ENCODE peak calls at places on chromosomes 4 and X, in seven cellular contexts. O is left ventricle myocardium inferior; T is uterus; H is psoas muscle; Z is GM23338; W is endothelial cell of umbilical vein; U is naive thymus-derived CD4-positive, alpha-beta T cell. F is an unnamed sample.

GRCh38 chr4:174503079-174503724 is 19.1 kb downstream of the HPGD start:
- DNase-seq in O (no peak), T (no peak), H (no peak), Z (no peak), W (no peak), U (no peak), F (peak; percentile 74)

GRCh38 chr4:1187182-1187581 is 14.8 kb upstream of the SPON2 start:
- DNase-seq in O (no peak), T (peak; percentile 59), H (no peak), Z (no peak), W (no peak), U (no peak), F (no peak)

GRCh38 chrX:129790146-129790545 is 10.4 kb downstream of the SASH3 start:
- DNase-seq in O (no peak), T (no peak), H (no peak), Z (no peak), W (no peak), U (no peak), F (no peak)

GRCh38 chr4:71026086-71026485 is 32.6 kb downstream of the DCK start:
- DNase-seq in O (no peak), T (no peak), H (no peak), Z (no peak), W (peak; percentile 82), U (no peak), F (peak; percentile 29)

GRCh38 chr4:89757154-89757723 is 79.7 kb downstream of the SNCA start:
- DNase-seq in O (no peak), T (no peak), H (no peak), Z (no peak), W (no peak), U (no peak), F (no peak)

GRCh38 chr4:40197879-40198689 is 1.3 kb downstream of the RHOH start:
- DNase-seq in O (no peak), T (no peak), H (no peak), Z (no peak), W (no peak), U (peak; percentile 63), F (no peak)

GRCh38 chr4:1626151-1626550 is 58.0 kb downstream of the FAM53A start:
- DNase-seq in O (no peak), T (no peak), H (no peak), Z (no peak), W (no peak), U (no peak), F (no peak)

GRCh38 chr4:145218251-145218650 is 37.9 kb upstream of the OTUD4 start:
- DNase-seq in O (peak; percentile 28), T (no peak), H (peak; percentile 49), Z (peak; percentile 34), W (no peak), U (no peak), F (no peak)

GRCh38 chrX:123138473-123138872 is 45.6 kb upstream of the GRIA3 start:
- DNase-seq in O (no peak), T (no peak), H (no peak), Z (no peak), W (no peak), U (no peak), F (no peak)

GRCh38 chrX:148043456-148043855 is 62.3 kb downstream of the FMR1NB start:
- DNase-seq in O (no peak), T (no peak), H (no peak), Z (no peak), W (no peak), U (no peak), F (no peak)

DNA sequence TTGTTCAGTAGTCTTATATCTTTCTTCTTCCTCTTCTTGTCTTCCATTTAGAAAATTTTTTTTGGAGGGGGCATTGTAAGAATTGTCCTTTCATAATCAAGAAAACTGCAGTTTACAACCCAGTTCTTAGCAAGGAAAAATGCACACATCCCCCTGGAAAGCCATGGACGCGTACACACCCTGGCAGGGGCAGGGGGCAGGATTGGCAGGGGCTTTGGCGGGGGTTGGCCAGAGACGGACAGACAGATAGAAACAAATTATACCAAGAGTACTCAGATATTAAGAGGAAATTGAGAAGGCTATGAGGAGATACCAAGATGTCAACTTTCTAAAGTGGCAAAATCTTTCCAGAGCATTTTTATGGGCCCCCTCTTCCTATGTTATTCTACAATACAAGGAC is 322.5 kb upstream of the CPXCR1 start:
- DNase-seq in O (no peak), T (no peak), H (no peak), Z (no peak), W (no peak), U (no peak), F (no peak)
- H3K4me1 ChIP-seq in O (no peaks in the 10 kb centered on the region), T (no peaks in the 10 kb centered on the region), H (no peaks in the 10 kb centered on the region), Z (no peaks in the 10 kb centered on the region), W (no peaks in the 10 kb centered on the region), U (no peaks in the 10 kb centered on the region), F (no peaks in the 10 kb centered on the region)

DNA sequence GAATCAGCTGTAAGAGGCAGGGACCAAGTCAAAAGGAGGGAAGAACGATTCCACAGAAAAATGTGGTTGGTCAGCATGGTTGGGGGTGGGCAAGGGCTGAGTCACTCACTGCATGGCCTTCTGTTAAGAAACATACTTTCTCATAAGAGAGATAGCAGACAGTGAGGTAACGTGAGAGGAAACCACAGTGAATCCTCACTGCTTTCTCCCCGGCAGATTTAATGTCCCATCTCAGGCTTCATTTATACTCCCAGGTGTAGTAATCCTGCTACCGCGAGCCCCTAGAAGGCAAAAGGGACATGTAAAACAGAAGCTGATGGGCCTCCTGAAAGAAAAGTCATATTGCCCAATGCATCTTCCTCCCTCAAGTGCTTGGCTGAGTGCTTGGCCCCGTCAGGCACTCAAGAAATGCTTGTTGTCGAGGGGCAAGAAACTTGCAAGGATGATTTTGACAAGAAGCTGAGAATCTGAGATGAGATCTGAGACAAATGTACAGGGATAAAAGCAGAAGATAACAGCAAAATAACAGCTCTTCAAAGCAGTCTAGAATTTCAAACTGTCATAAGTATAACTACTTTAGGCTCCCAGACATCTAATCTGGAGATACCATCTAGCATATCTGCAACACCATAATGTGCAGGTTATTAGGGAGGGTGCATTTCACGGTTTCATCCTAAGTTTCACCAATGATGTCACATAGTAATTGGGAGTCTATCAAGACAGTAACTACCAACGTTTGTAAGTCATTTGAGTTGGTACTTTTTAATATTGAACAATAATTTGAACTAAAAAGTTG is 40.2 kb downstream of the SH3KBP1 start:
- DNase-seq in O (peak; percentile 23), T (peak; percentile 28), H (no peak), Z (peak; percentile 30), W (peak; percentile 38), U (no peak), F (no peak)
- H3K4me3 ChIP-seq in O (no peak overlapping the region), T (no peak overlapping the region), H (no peak overlapping the region), Z (no peak overlapping the region), W (no peak overlapping the region), U (peak overlapping the region; percentile 16), F (no peak overlapping the region)

GRCh38 chr4:110615366-110616161 is 7.3 kb downstream of the PITX2 start:
- DNase-seq in O (no peak), T (no peak), H (no peak), Z (peak; percentile 82), W (no peak), U (no peak), F (no peak)

GRCh38 chr4:110614981-110615365 is 7.9 kb downstream of the PITX2 start:
- DNase-seq in O (no peak), T (no peak), H (no peak), Z (peak; percentile 45), W (no peak), U (no peak), F (no peak)

GRCh38 chr4:110618091-110619000 is 4.5 kb downstream of the PITX2 start:
- DNase-seq in O (no peak), T (no peak), H (peak; percentile 92), Z (peak; percentile 86), W (no peak), U (no peak), F (no peak)

GRCh38 chr4:110617095-110617494 is 5.8 kb downstream of the PITX2 start:
- DNase-seq in O (no peak), T (no peak), H (no peak), Z (no peak), W (no peak), U (no peak), F (no peak)

DNA sequence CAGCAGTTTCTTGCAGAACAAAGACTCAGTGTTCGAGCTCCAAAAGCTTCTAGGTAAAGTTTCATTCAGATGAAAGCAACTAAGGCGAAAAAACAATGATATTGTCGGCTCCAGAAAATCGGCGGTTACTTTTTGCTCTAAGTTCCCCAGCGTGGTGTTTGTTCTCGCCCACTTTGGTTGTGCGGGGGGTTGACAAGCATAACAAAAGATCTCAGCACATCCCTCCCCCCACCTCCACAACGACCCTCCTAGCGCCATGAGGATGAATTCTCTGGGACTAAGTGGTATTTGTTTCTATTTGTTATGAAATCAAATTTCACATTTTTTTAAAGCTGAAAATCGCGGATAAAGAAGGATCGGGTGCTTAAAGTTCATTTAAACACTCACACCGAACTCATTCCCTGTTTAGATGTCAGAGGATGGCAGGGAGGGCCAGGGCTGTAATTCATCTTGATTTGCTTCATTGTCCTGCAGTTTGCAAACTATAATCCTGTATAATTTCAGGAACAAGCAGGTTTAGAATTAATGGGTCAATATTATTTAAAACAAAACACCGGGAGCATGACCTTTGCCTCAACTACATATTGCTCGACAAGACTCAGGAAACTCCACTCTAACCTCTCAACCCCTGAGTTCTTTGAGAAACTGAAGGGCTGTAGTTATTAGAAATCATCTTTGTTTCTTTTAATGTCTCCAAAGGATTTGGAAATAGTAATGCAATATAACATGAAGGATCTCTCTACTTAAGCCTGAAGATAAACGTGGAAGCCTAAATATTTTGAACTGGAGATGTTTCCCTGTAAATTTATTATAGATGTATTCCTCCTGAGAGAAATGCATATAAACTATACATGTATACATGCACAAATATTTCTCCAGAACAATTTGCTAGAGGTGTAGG is 6.5 kb downstream of the PITX2 start:
- DNase-seq in O (no peak), T (no peak), H (no peak), Z (peak; percentile 60), W (no peak), U (no peak), F (no peak)
- H3K4me1 ChIP-seq in O (peaks cover 29% of the 10 kb centered on the region), T (no peaks in the 10 kb centered on the region), H (peaks cover 7% of the 10 kb centered on the region), Z (peaks cover 77% of the 10 kb centered on the region), W (peaks cover 3% of the 10 kb centered on the region), U (no peaks in the 10 kb centered on the region), F (peaks cover 20% of the 10 kb centered on the region)

GRCh38 chr4:65287071-65287470 is 383.2 kb downstream of the EPHA5 start:
- DNase-seq in O (no peak), T (no peak), H (no peak), Z (no peak), W (no peak), U (no peak), F (no peak)
- H3K4me3 ChIP-seq in O (no peak overlapping the region), T (no peak overlapping the region), H (no peak overlapping the region), Z (no peak overlapping the region), W (no peak overlapping the region), U (no peak overlapping the region), F (no peak overlapping the region)

F was measured in mucosa of descending colon.